ENCODE peak calls at places on chromosomes 2 and 18, in five cellular contexts. O, N, A, K and X are unnamed samples.
A peak's percentile ranks its signal among the peaks of the same experiment; 100 is the strongest.

GRCh38 chr2:212157011-212157410 is 381.6 kb downstream of the ERBB4 start:
- DNase-seq in N (no peak), K (no peak), A (no peak), O (peak; percentile 56), X (no peak)

GRCh38 chr2:24107336-24107735 is 15.8 kb downstream of the PFN4 start:
- DNase-seq in O (no peak), K (no peak), N (no peak), A (no peak), X (no peak)

GRCh38 chr2:119849838-119850565 is 90.3 kb downstream of the PTPN4 start:
- DNase-seq in O (no peak), N (no peak), K (no peak), A (no peak), X (no peak)

GRCh38 chr2:55056024-55056521 is 5.8 kb upstream of the RTN4 start:
- DNase-seq in A (no peak), N (peak; percentile 40), O (no peak), K (no peak), X (no peak)

GRCh38 chr2:10635430-10635829 is 54.3 kb downstream of the NOL10 start:
- DNase-seq in O (no peak), N (no peak), K (no peak), A (no peak), X (no peak)

GRCh38 chr2:86336350-86337234 is 834 bp downstream of the REEP1 start:
- DNase-seq in O (no peak), K (no peak), N (no peak), A (peak; percentile 17), X (no peak)

GRCh38 chr2:19764998-19765397 is 136.8 kb downstream of the TTC32 start:
- DNase-seq in K (no peak), A (no peak), N (no peak), O (no peak), X (no peak)

GRCh38 chr2:57776916-57777315 is 269.7 kb upstream of the VRK2 start:
- DNase-seq in N (no peak), O (no peak), K (no peak), A (no peak), X (no peak)

GRCh38 chr2:241519669-241520068 is 11.3 kb upstream of the STK25 start:
- DNase-seq in O (no peak), N (no peak), K (no peak), A (no peak), X (no peak)

GRCh38 chr2:2806711-2807110 is 475.6 kb upstream of the MYT1L start:
- DNase-seq in A (no peak), K (no peak), O (no peak), N (no peak), X (no peak)

GRCh38 chr18:78623142-78623541 is 356.5 kb upstream of the SALL3 start:
- DNase-seq in N (no peak), O (no peak), A (no peak), K (peak; percentile 48), X (no peak)

GRCh38 chr2:215319500-215319899 is 7.6 kb downstream of the ATIC start:
- DNase-seq in A (no peak), O (no peak), K (no peak), N (no peak), X (no peak)

GRCh38 chr18:58299135-58299473 is 255.1 kb downstream of the NEDD4L start:
- DNase-seq in K (no peak), O (no peak), A (no peak), N (no peak), X (no peak)
- TF ChIP-seq CTCF in K (no peak), O (no peak), A (no peak), N (no peak), X (no peak)

GRCh38 chr2:226906439-226906796 is 70.6 kb downstream of the RHBDD1 start:
- DNase-seq in K (peak; percentile 81), O (no peak), A (no peak), N (no peak), X (no peak)
- H3K4me3 ChIP-seq in K (peak overlapping the region; percentile 70), O (no peak overlapping the region), A (no peak overlapping the region), N (no peak overlapping the region), X (no peak overlapping the region)

GRCh38 chr2:220442012-220442411 is 814.6 kb downstream of the SLC4A3 start:
- DNase-seq in O (no peak), K (no peak), A (no peak), N (no peak), X (no peak)

GRCh38 chr2:220437938-220438337 is 810.5 kb downstream of the SLC4A3 start:
- DNase-seq in K (no peak), N (no peak), A (no peak), O (no peak), X (no peak)

GRCh38 chr2:220440731-220441130 is 813.3 kb downstream of the SLC4A3 start:
- DNase-seq in K (no peak), O (no peak), N (no peak), A (no peak), X (no peak)

GRCh38 chr2:220445429-220446105 is 818.1 kb downstream of the SLC4A3 start:
- DNase-seq in N (no peak), A (no peak), K (no peak), O (peak; percentile 9), X (no peak)

DNA sequence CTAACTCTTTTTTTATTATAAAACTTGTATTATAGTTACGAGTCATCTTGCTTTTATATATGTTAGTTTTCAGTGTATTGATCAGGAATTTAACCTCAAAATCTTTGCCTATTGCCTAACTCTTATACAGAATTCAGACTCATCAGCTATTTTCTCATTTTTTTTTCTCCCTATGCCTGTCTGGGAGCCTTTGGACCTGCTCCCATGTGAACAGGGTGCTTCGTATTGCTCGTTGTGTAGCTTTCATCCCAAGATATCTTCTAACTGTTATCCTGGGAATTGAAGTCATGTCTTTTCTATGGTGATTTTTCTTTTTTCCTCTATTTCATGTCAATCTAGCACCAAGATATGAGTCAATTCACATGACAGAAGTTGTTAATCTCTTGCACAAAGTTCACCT is 814.0 kb downstream of the SLC4A3 start:
- DNase-seq in K (no peak), O (no peak), A (no peak), N (no peak), X (no peak)
- TF ChIP-seq CTCF in K (no peak), O (no peak), A (no peak), N (no peak), X (no peak)

GRCh38 chr2:112305132-112305531 is 29.7 kb downstream of the ZC3H6 start:
- DNase-seq in O (no peak), N (no peak), K (no peak), A (no peak), X (no peak)

GRCh38 chr2:112301973-112302372 is 26.6 kb downstream of the ZC3H6 start:
- DNase-seq in A (no peak), O (no peak), K (no peak), N (no peak), X (no peak)

GRCh38 chr2:112304298-112304941 is 29.0 kb downstream of the ZC3H6 start:
- DNase-seq in K (no peak), A (no peak), N (no peak), O (no peak), X (no peak)

GRCh38 chr2:112296407-112296806 is 21.0 kb downstream of the ZC3H6 start:
- DNase-seq in K (no peak), N (no peak), A (no peak), O (no peak), X (no peak)

GRCh38 chr2:112301171-112301584 is 25.8 kb downstream of the ZC3H6 start:
- DNase-seq in K (no peak), O (peak; percentile 18), N (no peak), A (no peak), X (no peak)
- H3K4me3 ChIP-seq in K (no peak overlapping the region), O (no peak overlapping the region), N (no peak overlapping the region), A (no peak overlapping the region), X (no peak overlapping the region)

GRCh38 chr2:43455735-43456642 is 139.8 kb downstream of the THADA start:
- DNase-seq in A (no peak), K (no peak), N (no peak), O (peak; percentile 94), X (no peak)
- TF ChIP-seq CTCF in A (no peak), K (no peak), N (no peak), O (no peak), X (no peak)

GRCh38 chr2:129482626-129483025 is 496.8 kb upstream of the RAB6C start:
- DNase-seq in N (no peak), A (no peak), K (no peak), O (no peak), X (no peak)

GRCh38 chr2:129481306-129482219 is 497.9 kb upstream of the RAB6C start:
- DNase-seq in K (no peak), N (no peak), O (no peak), A (no peak), X (no peak)

GRCh38 chr2:129483366-129483765 is 496.1 kb upstream of the RAB6C start:
- DNase-seq in K (peak; percentile 80), N (no peak), A (no peak), O (no peak), X (no peak)

GRCh38 chr2:129480790-129481189 is 498.7 kb upstream of the RAB6C start:
- DNase-seq in N (no peak), K (no peak), A (no peak), O (no peak), X (no peak)

DNA sequence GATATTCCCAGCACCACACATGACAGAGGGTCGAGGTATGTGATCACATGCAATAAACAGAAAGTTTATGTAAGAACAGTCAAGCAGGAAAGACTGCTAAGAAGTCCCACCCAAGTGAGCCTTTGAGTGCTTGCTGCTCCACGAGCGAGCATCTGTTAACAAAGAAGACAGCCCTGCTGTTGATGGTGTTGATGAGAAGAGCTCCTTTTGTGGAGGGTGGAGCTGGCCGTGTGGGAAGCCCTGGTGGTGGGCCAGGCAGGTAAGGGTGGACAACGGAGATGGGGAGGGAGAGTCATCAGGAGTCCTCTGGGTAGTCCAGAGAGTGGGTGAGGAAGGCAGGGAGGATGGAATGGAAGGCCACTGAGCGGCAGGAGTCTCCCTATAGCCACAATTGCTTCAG is 494.5 kb upstream of the RAB6C start:
- DNase-seq in N (no peak), K (no peak), O (no peak), A (no peak), X (no peak)
- H3K4me3 ChIP-seq in N (no peak overlapping the region), K (no peak overlapping the region), O (no peak overlapping the region), A (no peak overlapping the region), X (no peak overlapping the region)

DNA sequence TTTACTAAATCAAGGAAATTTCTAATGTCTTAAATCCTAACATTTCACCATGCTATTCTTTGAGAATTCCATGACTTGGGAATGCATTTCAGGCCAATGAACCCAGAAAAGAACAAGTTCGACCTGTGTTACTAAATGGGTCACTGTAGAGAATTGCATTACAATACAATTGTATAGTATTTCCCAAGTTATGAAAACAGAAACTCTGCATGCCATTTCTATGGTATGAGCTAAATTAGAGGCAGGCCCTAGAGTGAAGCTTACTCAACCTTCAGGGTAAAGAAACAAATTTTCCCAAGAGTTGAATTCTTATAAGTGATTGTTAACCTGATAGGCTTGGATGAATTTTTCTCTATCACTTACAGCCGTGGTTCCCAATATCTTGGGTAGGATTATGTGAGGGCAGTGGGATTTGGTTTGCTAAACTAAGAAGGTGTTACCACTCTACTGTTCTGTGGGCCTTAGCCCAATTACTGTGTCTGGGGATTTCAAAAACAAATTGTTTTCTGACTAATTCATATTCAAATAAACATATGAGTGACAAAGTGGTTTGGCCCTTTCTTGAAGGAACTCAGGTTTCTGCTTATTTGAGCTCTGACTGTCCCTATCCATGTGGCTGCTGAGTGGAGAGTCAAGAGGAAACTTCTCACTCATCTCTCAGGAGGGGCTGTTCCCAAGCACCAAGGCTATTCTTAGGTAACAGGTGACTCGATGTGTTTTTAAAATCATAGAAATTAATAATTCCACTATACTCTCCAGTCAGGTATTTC is 11.2 kb upstream of the SERPINB7 start:
- DNase-seq in K (no peak), A (no peak), N (no peak), O (no peak), X (no peak)
- TF ChIP-seq CTCF in K (no peak), A (no peak), N (no peak), O (no peak), X (no peak)